ENCODE peak calls at places on chromosomes 11 and 22, in five cellular contexts. Y is activated CD4-positive, alpha-beta T cell treated with anti-CD3 and anti-CD28 coated beads, Interleukin-2, amount 50 U/mL, for 1 hour; Q is GM20000; O is Kasumi-1; E is ureter. U is an unnamed sample.

GRCh38 chr11:113550179-113550578 is 75.0 kb upstream of the DRD2 start:
- DNase-seq in Y (no peak), O (no peak), Q (no peak), E (no peak), U (no peak)

GRCh38 chr11:124746621-124747243 is 5.3 kb downstream of the VSIG2 start:
- DNase-seq in Q (peak; percentile 96), E (peak; percentile 87), O (peak; percentile 59), Y (peak; percentile 78), U (peak; percentile 50)

GRCh38 chr22:42412744-42413220 is 19.4 kb downstream of the NFAM1 start:
- DNase-seq in E (no peak), O (no peak), Y (no peak), Q (no peak), U (no peak)

GRCh38 chr22:24503851-24504170 is 8.7 kb downstream of the UPB1 start:
- DNase-seq in Q (no peak), Y (no peak), E (no peak), O (peak; percentile 37), U (no peak)

GRCh38 chr22:28798810-28799124 is 1.6 kb downstream of the XBP1 start:
- DNase-seq in O (no peak), Y (no peak), Q (no peak), E (no peak), U (no peak)

GRCh38 chr22:33756508-33756949 is 163.7 kb downstream of the LARGE1 start:
- DNase-seq in O (no peak), Q (no peak), E (no peak), Y (no peak), U (no peak)

GRCh38 chr22:42780070-42780540 is 59.4 kb upstream of the A4GALT start:
- DNase-seq in Y (peak; percentile 6), O (peak; percentile 97), E (peak; percentile 79), Q (peak; percentile 70), U (no peak)

GRCh38 chr11:76209956-76210885 is 3.9 kb upstream of the WNT11 start:
- DNase-seq in O (peak; percentile 40), Y (peak; percentile 24), E (peak; percentile 71), Q (peak; percentile 63), U (peak; percentile 67)

GRCh38 chr22:23113067-23113846 is 28.5 kb downstream of the RSPH14 start:
- DNase-seq in Y (no peak), E (no peak), Q (no peak), O (no peak), U (peak; percentile 69)

GRCh38 chr22:17845790-17846189 is 71.5 kb upstream of the BID start:
- DNase-seq in O (no peak), Q (no peak), Y (no peak), E (no peak), U (no peak)

GRCh38 chr11:118843518-118843917 is 40.2 kb upstream of the CXCR5 start:
- DNase-seq in Y (no peak), E (no peak), Q (no peak), O (no peak), U (no peak)

GRCh38 chr11:36238881-36239280 is 50.3 kb downstream of the COMMD9 start:
- DNase-seq in E (no peak), O (no peak), Q (no peak), Y (no peak), U (no peak)

GRCh38 chr11:10622957-10623787 is 54.7 kb upstream of the LYVE1 start:
- DNase-seq in O (peak; percentile 96), Q (no peak), E (no peak), Y (no peak), U (no peak)

GRCh38 chr11:63682045-63682915 is 980 bp downstream of the RTN3 start:
- DNase-seq in E (no peak), Y (no peak), O (peak; percentile 62), Q (peak; percentile 24), U (peak; percentile 53)

GRCh38 chr11:83035070-83035854 is 36.4 kb downstream of the RAB30 start:
- DNase-seq in Y (no peak), Q (no peak), E (no peak), O (no peak), U (no peak)

GRCh38 chr22:31090217-31091085 is 9.3 kb downstream of the SMTN start:
- DNase-seq in E (peak; percentile 78), Y (no peak), O (no peak), Q (no peak), U (no peak)

GRCh38 chr11:43992834-43993637 is 50.6 kb downstream of the C11orf96 start:
- DNase-seq in Y (no peak), E (no peak), O (no peak), Q (no peak), U (no peak)

GRCh38 chr11:76466666-76467065 is 21.8 kb downstream of the EMSY start:
- DNase-seq in Y (no peak), O (no peak), Q (no peak), E (no peak), U (no peak)

GRCh38 chr11:30683176-30683575 is 97.0 kb upstream of the MPPED2 start:
- DNase-seq in E (no peak), Q (no peak), O (no peak), Y (no peak), U (no peak)

GRCh38 chr11:34449013-34449412 is 10.3 kb downstream of the CAT start:
- DNase-seq in O (peak; percentile 47), Q (peak; percentile 15), E (no peak), Y (no peak), U (no peak)

GRCh38 chr11:125272092-125272491 is 107.5 kb downstream of the PKNOX2 start:
- DNase-seq in Q (no peak), O (no peak), E (no peak), Y (no peak), U (no peak)

GRCh38 chr22:47136671-47137070 is 374.2 kb downstream of the TBC1D22A start:
- DNase-seq in Y (no peak), O (no peak), Q (no peak), E (no peak), U (no peak)